ENCODE peak calls at places on chromosomes 3 and 15, in five cellular contexts. U is neural progenitor cell; V is colonic mucosa; F is stimulated activated CD8-positive, alpha-beta memory T cell treated with anti-CD3 and anti-CD28 coated beads, Interleukin-4, amount 100 ng/mL, for 1 hour; O is HepG2. L is an unnamed sample.

GRCh38 chr3:134441321-134441720 is 44.5 kb downstream of the ANAPC13 start:
- DNase-seq in U (no peak), V (no peak), F (no peak), O (no peak), L (no peak)

GRCh38 chr3:71442648-71443047 is 140.9 kb downstream of the FOXP1 start:
- DNase-seq in U (no peak), V (no peak), F (no peak), O (no peak), L (peak; percentile 40)

GRCh38 chr3:108103971-108104797 is 13.4 kb upstream of the CD47 start:
- DNase-seq in U (no peak), V (no peak), F (no peak), O (no peak), L (no peak)

GRCh38 chr3:55884491-55885285 is 397.6 kb upstream of the WNT5A start:
- DNase-seq in U (no peak), V (no peak), F (no peak), O (no peak), L (no peak)

GRCh38 chr3:188152660-188153497 is 1.1 kb upstream of the LPP start:
- DNase-seq in U (peak; percentile 44), V (peak; percentile 76), F (no peak), O (no peak), L (peak; percentile 72)

GRCh38 chr15:65405793-65406192 is 17.0 kb downstream of the IGDCC4 start:
- DNase-seq in U (peak; percentile 73), V (no peak), F (no peak), O (no peak), L (no peak)

GRCh38 chr3:33687406-33688010 is 30.5 kb downstream of the CLASP2 start:
- DNase-seq in U (no peak), V (no peak), F (no peak), O (no peak), L (no peak)

GRCh38 chr15:70323111-70323851 is 225.6 kb upstream of the TLE3 start:
- DNase-seq in U (peak; percentile 65), V (no peak), F (no peak), O (no peak), L (no peak)

GRCh38 chr15:70093481-70094309 is 4.0 kb downstream of the TLE3 start:
- DNase-seq in U (no peak), V (peak; percentile 81), F (no peak), O (no peak), L (no peak)

GRCh38 chr15:66775127-66776105 is 73.4 kb downstream of the SMAD6 start:
- DNase-seq in U (no peak), V (no peak), F (no peak), O (no peak), L (peak; percentile 44)

GRCh38 chr15:50137330-50137761 is 18.3 kb upstream of the ATP8B4 start:
- DNase-seq in U (no peak), V (no peak), F (no peak), O (no peak), L (no peak)

GRCh38 chr3:31105438-31106077 is 211.1 kb upstream of the GADL1 start:
- DNase-seq in U (no peak), V (no peak), F (no peak), O (no peak), L (no peak)

GRCh38 chr15:99148851-99149276 is 44.0 kb downstream of the SYNM start:
- DNase-seq in U (no peak), V (no peak), F (no peak), O (no peak), L (no peak)

GRCh38 chr3:195895900-195896360 is 12.4 kb downstream of the TNK2 start:
- DNase-seq in U (peak; percentile 71), V (peak; percentile 59), F (peak; percentile 44), O (no peak), L (peak; percentile 85)

L was measured in Peyer's patch.